ENCODE peak calls at places on chromosomes 5 and 9, in seven cellular contexts. L is mesenchymal stem cell, P is IMR-90, X is H1, B is H9, K is mesendoderm, T is trophoblast cell. Q is an unnamed sample.

GRCh38 chr9:93960971-93961841 is 6.1 kb upstream of the BARX1 start:
- DNase-seq in B (no peak), T (no peak), X (no peak), P (no peak), L (no peak), K (no peak), Q (no peak)

GRCh38 chr5:53343187-53343586 is 137.2 kb upstream of the FST start:
- DNase-seq in X (no peak), P (peak; percentile 99), T (no peak), K (no peak), L (peak; percentile 66), B (no peak), Q (no peak)

GRCh38 chr9:109466623-109467590 is 31.2 kb downstream of the PTPN3 start:
- DNase-seq in T (no peak), X (no peak), B (no peak), P (peak; percentile 3), K (no peak), L (no peak), Q (no peak)

GRCh38 chr9:10858817-10859216 is 246.0 kb upstream of the PTPRD start:
- DNase-seq in T (no peak), B (no peak), L (no peak), P (no peak), X (no peak), K (no peak), Q (no peak)

GRCh38 chr5:118794281-118794680 is 194.1 kb downstream of the DTWD2 start:
- DNase-seq in P (no peak), L (no peak), X (no peak), T (peak; percentile 60), B (no peak), K (no peak), Q (no peak)

GRCh38 chr5:102450313-102450990 is 48.3 kb downstream of the SLCO6A1 start:
- DNase-seq in L (peak; percentile 4), P (no peak), X (peak; percentile 9), B (peak; percentile 53), T (peak; percentile 3), K (peak; percentile 77), Q (no peak)

GRCh38 chr9:8365029-8365428 is 565.5 kb upstream of the DMAC1 start:
- DNase-seq in P (peak; percentile 76), L (peak; percentile 54), B (no peak), X (no peak), T (peak; percentile 19), K (no peak), Q (no peak)

GRCh38 chr9:105127863-105128220 is 116.6 kb upstream of the SLC44A1 start:
- DNase-seq in X (no peak), T (peak; percentile 68), P (peak; percentile 25), B (no peak), L (peak; percentile 55), K (peak; percentile 44), Q (no peak)

GRCh38 chr9:138117836-138118235 is 240.3 kb downstream of the CACNA1B start:
- DNase-seq in T (no peak), P (no peak), X (no peak), B (peak; percentile 10), L (no peak), K (no peak), Q (no peak)

GRCh38 chr9:18338042-18338441 is 135.9 kb upstream of the ADAMTSL1 start:
- DNase-seq in T (no peak), L (no peak), K (no peak), B (no peak), P (peak; percentile 58), X (no peak), Q (no peak)

GRCh38 chr9:120336021-120336752 is 243.8 kb downstream of the CDK5RAP2 start:
- DNase-seq in L (no peak), X (no peak), P (peak; percentile 7), K (no peak), B (no peak), T (no peak), Q (no peak)

GRCh38 chr5:53019320-53019719 is 30.2 kb downstream of the ITGA2 start:
- DNase-seq in B (no peak), L (peak; percentile 90), P (peak; percentile 87), T (peak; percentile 84), K (no peak), X (no peak), Q (no peak)

GRCh38 chr9:111037744-111038335 is 430 bp downstream of the LPAR1 start:
- DNase-seq in L (peak; percentile 40), K (peak; percentile 80), T (peak; percentile 14), P (peak; percentile 27), B (peak; percentile 62), X (no peak), Q (peak; percentile 73)

GRCh38 chr5:42656661-42657035 is 100.0 kb upstream of the CCDC152 start:
- DNase-seq in K (no peak), X (no peak), P (no peak), B (no peak), L (peak; percentile 37), T (no peak), Q (no peak)

GRCh38 chr5:143887302-143887638 is 75.3 kb downstream of the HMHB1 start:
- DNase-seq in K (no peak), T (no peak), P (peak; percentile 49), X (no peak), L (peak; percentile 53), B (no peak), Q (no peak)

GRCh38 chr9:95857122-95857521 is 18.4 kb upstream of the ERCC6L2 start:
- DNase-seq in P (peak; percentile 87), L (peak; percentile 81), X (no peak), K (peak; percentile 79), B (no peak), T (peak; percentile 7), Q (no peak)

GRCh38 chr9:21549890-21550289 is 67.8 kb upstream of the IFNE start:
- DNase-seq in T (no peak), L (no peak), X (no peak), P (no peak), B (no peak), K (no peak), Q (no peak)
- H3K4me2 ChIP-seq in T (no peak overlapping the region), L (peak overlapping the region; percentile 32), X (no peak overlapping the region), P (peak overlapping the region; percentile 71), B (no peak overlapping the region), K (no peak overlapping the region), Q (no peak overlapping the region)

DNA sequence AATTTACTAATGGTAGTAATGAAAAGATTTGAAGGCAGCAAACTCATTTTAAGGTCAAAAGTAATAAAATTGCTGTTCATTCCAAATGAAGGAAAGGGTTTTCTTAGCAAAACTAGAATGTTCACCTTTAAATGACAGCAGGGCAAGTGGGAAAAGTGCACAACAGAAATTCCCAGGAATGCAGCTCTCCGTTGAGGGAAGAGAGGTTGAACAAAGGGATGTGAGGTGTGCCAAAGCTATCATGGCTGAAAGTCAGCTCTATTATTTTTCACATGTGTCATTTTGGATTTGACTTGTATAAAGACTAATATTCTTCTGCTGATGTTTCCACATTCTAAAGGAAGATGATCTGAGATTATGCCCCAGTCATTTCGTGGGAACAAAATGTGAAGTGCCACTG is 51.6 kb downstream of the TEK start:
- DNase-seq in K (no peak), P (no peak), T (no peak), B (no peak), L (no peak), X (no peak), Q (no peak)
- H2AK5ac ChIP-seq in K (no peak overlapping the region), P (peak overlapping the region; percentile 42), T (no peak overlapping the region), B (no peak overlapping the region), L (no peak overlapping the region), X (no peak overlapping the region), Q (no peak overlapping the region)

DNA sequence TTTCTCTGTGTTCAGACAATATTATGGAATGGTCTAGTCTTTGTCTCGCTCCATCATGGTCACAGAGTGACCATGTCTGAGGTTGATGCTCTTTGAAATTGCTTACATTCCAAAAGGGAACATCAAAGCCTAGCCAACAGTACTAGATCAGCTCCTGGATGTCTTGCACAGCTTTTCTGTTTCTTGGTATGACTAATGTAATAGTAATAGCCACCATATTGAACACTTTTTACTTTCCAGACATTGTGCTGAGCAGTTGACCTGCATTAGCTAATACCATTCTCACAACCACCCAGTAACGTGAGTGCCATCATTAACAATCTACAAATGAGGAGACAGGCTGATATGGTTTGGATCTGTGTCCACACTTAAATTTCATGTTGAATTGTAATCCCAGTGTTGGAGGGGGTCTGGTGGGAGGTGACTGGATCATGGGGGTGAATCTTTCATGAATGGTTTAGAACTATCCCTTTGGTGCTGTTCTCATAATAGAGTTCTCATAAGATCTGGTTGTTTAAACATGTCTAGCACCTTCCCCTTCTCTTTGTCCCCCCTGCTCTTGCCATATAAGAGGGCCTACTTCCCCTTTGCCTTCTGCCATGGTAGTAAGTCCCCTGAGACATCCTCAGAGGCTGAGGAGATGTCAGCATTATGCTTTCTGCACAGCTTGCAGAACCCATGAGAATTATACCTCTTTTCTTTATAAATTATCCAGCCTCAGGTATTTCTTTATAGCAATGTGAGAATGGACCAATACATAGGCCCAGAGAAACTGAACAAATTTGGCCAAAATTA is 577.5 kb upstream of the CLINT1 start:
- DNase-seq in P (no peak), X (no peak), T (no peak), L (no peak), B (no peak), K (no peak), Q (no peak)
- H3K4me2 ChIP-seq in P (no peak overlapping the region), X (no peak overlapping the region), T (no peak overlapping the region), L (no peak overlapping the region), B (no peak overlapping the region), K (no peak overlapping the region), Q (no peak overlapping the region)

DNA sequence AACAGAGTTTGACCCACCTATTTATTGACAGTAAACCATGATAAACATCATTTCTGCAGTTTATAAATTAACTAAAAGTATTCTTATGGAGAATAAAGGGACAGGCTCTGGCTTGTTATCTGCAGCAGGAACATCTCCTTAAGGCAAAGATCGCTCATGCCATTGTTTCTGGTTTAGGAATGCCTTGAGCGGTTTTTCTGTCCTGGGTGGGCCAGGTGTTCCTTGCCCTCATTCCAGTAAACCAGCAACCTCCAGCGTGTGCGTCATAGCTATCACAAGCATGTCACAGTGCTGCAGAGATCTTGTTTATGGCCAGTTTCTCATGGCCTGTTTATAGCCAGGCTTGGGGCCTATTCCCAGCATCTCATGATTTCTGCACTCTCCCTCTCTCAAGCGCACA is 521.7 kb downstream of the HINT1 start:
- DNase-seq in T (peak; percentile 33), P (no peak), B (no peak), X (no peak), K (no peak), L (no peak), Q (no peak)
- H2AK5ac ChIP-seq in T (no peak overlapping the region), P (no peak overlapping the region), B (no peak overlapping the region), X (no peak overlapping the region), K (no peak overlapping the region), L (no peak overlapping the region), Q (no peak overlapping the region)

DNA sequence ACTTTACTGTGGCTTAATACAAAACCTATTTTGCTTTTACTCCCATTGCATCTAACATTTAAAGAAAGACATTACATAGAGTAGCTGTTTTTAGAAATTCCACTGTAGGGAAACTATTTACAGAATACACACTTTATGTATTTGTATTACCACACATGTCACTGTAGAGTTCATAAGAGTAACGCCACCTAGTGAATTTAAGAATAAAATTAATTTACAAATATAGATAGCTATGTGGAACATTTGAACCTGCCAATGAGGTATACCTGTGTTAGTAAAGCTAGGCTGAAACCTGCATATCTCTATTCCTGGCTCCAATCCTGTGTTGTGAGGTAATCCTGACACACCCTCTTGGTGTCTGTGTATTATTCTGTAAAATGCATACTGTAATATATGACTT is 234.4 kb downstream of the MAST4 start:
- DNase-seq in L (no peak), P (no peak), B (no peak), T (peak; percentile 22), X (no peak), K (no peak), Q (no peak)
- H3K4me2 ChIP-seq in L (no peak overlapping the region), P (no peak overlapping the region), B (no peak overlapping the region), T (no peak overlapping the region), X (no peak overlapping the region), K (no peak overlapping the region), Q (no peak overlapping the region)

GRCh38 chr5:178074266-178074952 is 38.9 kb upstream of the N4BP3 start:
- DNase-seq in B (no peak), T (no peak), K (peak; percentile 55), P (no peak), L (no peak), X (no peak), Q (no peak)
- H2AK5ac ChIP-seq in B (no peak overlapping the region), T (no peak overlapping the region), K (no peak overlapping the region), P (no peak overlapping the region), L (no peak overlapping the region), X (no peak overlapping the region), Q (no peak overlapping the region)

Q was measured in neuronal stem cell.